ENCODE peak calls at places on chromosomes 3 and 15, in seven cellular contexts. X is IMR-90, L is OCI-LY7, C is tibial nerve, G is retinal pigment epithelial cell, V is fibroblast of pulmonary artery, Z is GM06990. K is an unnamed sample.

GRCh38 chr3:17954801-17955200 is 212.4 kb upstream of the TBC1D5 start:
- DNase-seq in X (no peak), V (no peak), G (no peak), Z (no peak), C (no peak), L (no peak), K (no peak)

GRCh38 chr15:51077565-51078153 is 17.0 kb downstream of the TNFAIP8L3 start:
- DNase-seq in V (peak), L (peak), Z (peak), C (peak), G (no peak), X (no peak), K (peak)

GRCh38 chr15:63593705-63594671 is 3.2 kb upstream of the FBXL22 start:
- DNase-seq in Z (no peak), C (no peak), L (no peak), X (no peak), G (no peak), V (no peak), K (no peak)

GRCh38 chr3:64440498-64440897 is 215.2 kb upstream of the PRICKLE2 start:
- DNase-seq in G (peak), C (peak), Z (no peak), V (peak), X (peak), L (no peak), K (no peak)

GRCh38 chr3:40969341-40969740 is 230.0 kb upstream of the CTNNB1 start:
- DNase-seq in Z (no peak), G (no peak), L (no peak), C (no peak), V (no peak), X (no peak), K (no peak)

GRCh38 chr3:113242091-113242581 is 30.8 kb downstream of the BOC start:
- DNase-seq in Z (no peak), C (no peak), X (peak), L (no peak), V (peak), G (no peak), K (no peak)

GRCh38 chr3:93867425-93867824 is 106.3 kb downstream of the PROS1 start:
- DNase-seq in G (no peak), L (no peak), X (no peak), V (no peak), Z (no peak), C (no peak), K (no peak)

GRCh38 chr3:77159182-77159581 is 119.3 kb downstream of the ROBO2 start:
- DNase-seq in C (no peak), L (no peak), G (no peak), X (no peak), V (no peak), Z (no peak), K (no peak)

GRCh38 chr15:22262613-22263020 is 182.3 kb downstream of the OR4M2 start:
- DNase-seq in X (no peak), L (peak), G (no peak), C (peak), Z (no peak), V (no peak), K (no peak)

GRCh38 chr15:31344824-31345605 is 18.4 kb downstream of the KLF13 start:
- DNase-seq in X (no peak), C (no peak), L (peak), V (no peak), G (no peak), Z (peak), K (no peak)

GRCh38 chr3:9947025-9947995 is 4.9 kb downstream of the PRRT3 start:
- DNase-seq in Z (no peak), X (peak), V (peak), G (no peak), C (peak), L (no peak), K (peak)

GRCh38 chr3:123876858-123877257 is 7.3 kb downstream of the MYLK start:
- DNase-seq in L (no peak), G (no peak), V (no peak), X (no peak), C (no peak), Z (no peak), K (no peak)

GRCh38 chr3:77039606-77040553 is at the start of gene ROBO2:
- DNase-seq in Z (no peak), V (peak), G (no peak), C (no peak), X (peak), L (no peak), K (peak)

GRCh38 chr15:75230524-75231371 is 27.4 kb upstream of the GOLGA6C start:
- DNase-seq in C (no peak), Z (no peak), V (no peak), X (no peak), L (no peak), G (no peak), K (peak)

GRCh38 chr3:122920986-122921385 is 106.6 kb downstream of the SEMA5B start:
- DNase-seq in L (no peak), X (no peak), C (no peak), Z (no peak), G (no peak), V (no peak), K (no peak)

GRCh38 chr3:187062526-187063177 is 76.6 kb downstream of the RPL39L start:
- DNase-seq in L (no peak), Z (no peak), G (peak), X (peak), C (no peak), V (peak), K (no peak)

GRCh38 chr3:187025254-187025655 is 94.9 kb downstream of the ST6GAL1 start:
- DNase-seq in V (no peak), X (no peak), L (peak), C (no peak), G (no peak), Z (no peak), K (no peak)

GRCh38 chr3:182621435-182622240 is 171.7 kb upstream of the ATP11B start:
- DNase-seq in Z (no peak), G (no peak), L (peak), X (no peak), V (no peak), C (no peak), K (no peak)

GRCh38 chr15:25410649-25411048 is 28.2 kb downstream of the UBE3A start:
- DNase-seq in L (no peak), X (peak), Z (no peak), C (no peak), V (peak), G (no peak), K (no peak)

GRCh38 chr3:3701949-3702348 is 97.3 kb upstream of the LRRN1 start:
- DNase-seq in L (no peak), C (no peak), Z (no peak), X (no peak), V (no peak), G (no peak), K (no peak)

GRCh38 chr15:90376789-90377188 is 11.3 kb upstream of the IQGAP1 start:
- DNase-seq in Z (no peak), C (no peak), L (peak), G (no peak), X (no peak), V (no peak), K (no peak)

GRCh38 chr3:18045296-18045880 is 303.0 kb upstream of the TBC1D5 start:
- DNase-seq in C (no peak), X (no peak), L (no peak), V (no peak), Z (no peak), G (no peak), K (no peak)

GRCh38 chr3:128011140-128011539 is 41.1 kb upstream of the SEC61A1 start:
- DNase-seq in L (peak), V (peak), X (peak), G (no peak), Z (no peak), C (no peak), K (peak)

GRCh38 chr3:71726106-71726505 is 904 bp upstream of the EIF4E3 start:
- DNase-seq in C (no peak), L (no peak), X (no peak), V (no peak), G (no peak), Z (no peak), K (no peak)

GRCh38 chr3:105458518-105459215 is 92.0 kb downstream of the ALCAM start:
- DNase-seq in X (peak), L (no peak), C (no peak), G (no peak), Z (no peak), V (peak), K (no peak)

GRCh38 chr3:150036780-150037179 is 66.1 kb upstream of the PFN2 start:
- DNase-seq in X (no peak), G (no peak), V (no peak), C (no peak), L (no peak), Z (no peak), K (no peak)
- TF ChIP-seq CTCF in X (no peak), G (no peak), V (no peak), C (no peak), L (no peak), Z (no peak), K (no peak)

GRCh38 chr15:87608238-87609028 is 648.1 kb downstream of the NTRK3 start:
- DNase-seq in C (no peak), Z (no peak), L (no peak), G (peak), V (no peak), X (no peak), K (no peak)

GRCh38 chr15:87610366-87610765 is 646.2 kb downstream of the NTRK3 start:
- DNase-seq in L (no peak), Z (no peak), V (peak), C (no peak), G (no peak), X (peak), K (no peak)

GRCh38 chr15:87604857-87605446 is 651.6 kb downstream of the NTRK3 start:
- DNase-seq in L (peak), V (peak), X (no peak), G (no peak), Z (no peak), C (no peak), K (peak)

GRCh38 chr15:87609474-87609873 is 647.1 kb downstream of the NTRK3 start:
- DNase-seq in X (peak), Z (no peak), C (no peak), G (peak), L (no peak), V (peak), K (no peak)

DNA sequence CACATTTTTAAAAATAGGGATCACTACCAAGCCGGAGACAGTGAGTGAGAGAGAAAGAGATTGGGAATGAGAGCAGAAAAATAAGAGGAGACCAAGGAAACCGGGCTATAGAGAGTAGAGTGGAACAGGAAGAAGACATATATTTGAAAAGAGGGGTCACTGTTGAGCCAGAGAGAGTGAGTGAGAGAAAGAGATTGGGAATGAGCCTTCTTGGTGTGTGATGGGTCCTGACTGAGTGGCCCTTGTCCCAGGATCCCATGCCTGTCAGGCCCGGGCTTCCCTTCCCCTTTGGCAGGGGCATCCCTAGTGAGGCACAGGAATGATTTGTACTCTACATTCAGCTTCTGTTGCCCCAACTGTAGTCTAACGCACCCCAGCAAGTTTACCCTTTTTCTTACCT is 646.6 kb downstream of the NTRK3 start:
- DNase-seq in L (no peak), Z (no peak), V (no peak), X (no peak), C (no peak), G (no peak), K (no peak)
- TF ChIP-seq CTCF in L (no peak), Z (no peak), V (no peak), X (no peak), C (no peak), G (no peak), K (no peak)

GRCh38 chr15:29123991-29124390 is 145.6 kb downstream of the NSMCE3 start:
- DNase-seq in G (no peak), L (no peak), C (no peak), Z (no peak), X (no peak), V (no peak), K (no peak)

GRCh38 chr15:29125382-29126207 is 144.0 kb downstream of the NSMCE3 start:
- DNase-seq in L (no peak), X (no peak), G (no peak), Z (no peak), C (no peak), V (no peak), K (no peak)

GRCh38 chr15:29126208-29126536 is 143.4 kb downstream of the NSMCE3 start:
- DNase-seq in L (no peak), C (no peak), G (no peak), V (no peak), Z (no peak), X (no peak), K (no peak)

GRCh38 chr15:29123171-29123570 is 146.5 kb downstream of the NSMCE3 start:
- DNase-seq in X (no peak), V (no peak), G (no peak), C (no peak), Z (no peak), L (no peak), K (no peak)

DNA sequence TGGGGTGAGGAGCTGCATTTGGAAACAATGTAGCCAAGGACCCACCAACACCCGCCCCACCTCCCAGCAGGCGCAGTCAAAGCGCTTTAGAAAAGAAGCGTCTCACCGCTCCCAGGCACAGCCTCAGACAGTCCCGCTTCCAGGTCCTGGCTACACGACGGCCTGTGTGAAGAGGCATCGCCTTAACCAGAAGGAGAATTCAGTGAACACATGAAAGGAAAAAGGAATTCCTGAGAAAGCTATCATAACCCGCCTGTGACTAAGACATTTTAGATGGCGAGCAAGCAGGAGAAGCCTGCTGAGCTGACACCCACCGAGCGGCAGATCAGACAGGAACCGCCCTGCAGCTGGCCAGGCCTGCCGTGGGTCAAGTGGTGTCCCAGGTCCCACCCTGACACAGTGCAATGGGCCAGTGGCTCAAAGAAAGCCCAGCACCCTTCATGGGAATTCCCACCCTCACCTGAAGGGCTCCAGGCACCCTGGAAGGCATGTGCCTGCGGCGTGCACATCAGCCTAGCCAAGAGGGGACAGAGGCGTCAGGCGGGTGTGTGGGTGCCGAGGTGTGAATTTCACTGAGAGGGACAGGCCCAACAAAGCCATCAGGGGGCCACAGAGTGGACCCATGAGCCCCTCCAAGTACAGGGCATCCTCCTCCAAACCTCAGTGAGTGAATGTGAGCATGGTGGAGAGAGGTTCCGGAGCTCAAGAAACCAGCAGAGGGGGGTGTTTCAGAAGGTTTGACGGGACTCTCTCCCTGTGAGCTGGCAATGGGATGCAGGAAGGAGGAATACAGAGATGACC is 144.8 kb downstream of the NSMCE3 start:
- DNase-seq in V (peak), Z (no peak), G (no peak), C (no peak), L (no peak), X (peak), K (no peak)
- TF ChIP-seq CTCF in V (peak), Z (no peak), G (peak), C (no peak), L (no peak), X (peak), K (no peak)

GRCh38 chr15:69801132-69801531 is 296.6 kb downstream of the TLE3 start:
- DNase-seq in C (no peak), Z (no peak), X (no peak), L (no peak), V (no peak), G (no peak), K (no peak)
- TF ChIP-seq CTCF in C (no peak), Z (no peak), X (no peak), L (no peak), V (no peak), G (no peak), K (no peak)

GRCh38 chr3:47380601-47381316 is at the start of gene PTPN23:
- DNase-seq in G (peak), C (peak), X (peak), Z (peak), L (peak), V (peak), K (peak)
- TF ChIP-seq CTCF in G (no peak), C (no peak), X (no peak), Z (no peak), L (no peak), V (no peak), K (no peak)

GRCh38 chr3:133083395-133083794 is 45.2 kb downstream of the TMEM108 start:
- DNase-seq in V (no peak), L (no peak), C (no peak), X (no peak), G (no peak), Z (no peak), K (no peak)
- TF ChIP-seq CTCF in V (no peak), L (no peak), C (no peak), X (no peak), G (no peak), Z (no peak), K (no peak)

DNA sequence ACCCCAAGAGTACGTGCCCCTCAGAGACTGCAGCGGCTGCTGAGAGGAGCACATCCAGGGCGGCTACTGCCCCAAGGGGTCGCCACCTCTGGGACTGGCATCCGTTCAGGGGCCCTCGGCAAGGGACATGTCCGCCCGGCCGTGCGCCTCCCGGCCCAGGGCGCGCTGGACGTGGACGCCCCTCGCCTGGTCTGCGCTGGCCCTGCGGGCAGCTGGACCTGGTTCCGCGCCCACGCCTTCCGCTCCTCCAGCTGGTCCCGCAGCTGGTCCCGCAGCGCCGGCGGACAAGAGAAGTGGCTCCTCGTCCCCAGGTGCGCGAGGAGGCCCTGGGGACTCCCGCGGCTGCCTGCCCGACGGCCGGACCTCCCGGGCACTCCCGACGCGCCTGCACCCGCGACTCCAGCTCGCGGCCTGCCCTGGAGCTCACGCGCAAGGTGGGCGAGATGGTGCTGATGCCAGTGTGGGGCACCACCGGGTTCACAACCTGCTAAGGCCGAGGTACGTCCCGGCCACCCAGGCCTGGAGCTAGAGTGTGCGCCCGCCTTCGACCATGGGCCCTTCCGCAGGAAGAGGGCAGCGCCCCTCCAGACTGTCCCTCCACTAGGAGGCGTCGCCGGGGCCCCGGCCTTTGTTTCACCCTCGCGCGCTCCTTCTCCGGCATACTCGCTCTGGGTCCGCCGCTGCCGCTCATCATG is 14.4 kb upstream of the GP9 start:
- DNase-seq in G (no peak), X (no peak), Z (no peak), V (no peak), L (no peak), C (no peak), K (no peak)
- TF ChIP-seq CTCF in G (peak), X (no peak), Z (no peak), V (no peak), L (no peak), C (no peak), K (no peak)

GRCh38 chr3:146331967-146332366 is 81.1 kb upstream of the PLSCR4 start:
- DNase-seq in X (no peak), V (no peak), Z (no peak), G (no peak), C (no peak), L (no peak), K (no peak)

GRCh38 chr3:146339262-146339808 is 88.4 kb upstream of the PLSCR4 start:
- DNase-seq in V (peak), L (no peak), X (no peak), G (no peak), C (no peak), Z (no peak), K (no peak)

GRCh38 chr3:146335386-146335785 is 84.5 kb upstream of the PLSCR4 start:
- DNase-seq in L (no peak), G (no peak), V (no peak), C (no peak), X (no peak), Z (no peak), K (no peak)

GRCh38 chr3:146337991-146338390 is 87.1 kb upstream of the PLSCR4 start:
- DNase-seq in Z (no peak), G (no peak), C (no peak), V (peak), L (no peak), X (no peak), K (no peak)

DNA sequence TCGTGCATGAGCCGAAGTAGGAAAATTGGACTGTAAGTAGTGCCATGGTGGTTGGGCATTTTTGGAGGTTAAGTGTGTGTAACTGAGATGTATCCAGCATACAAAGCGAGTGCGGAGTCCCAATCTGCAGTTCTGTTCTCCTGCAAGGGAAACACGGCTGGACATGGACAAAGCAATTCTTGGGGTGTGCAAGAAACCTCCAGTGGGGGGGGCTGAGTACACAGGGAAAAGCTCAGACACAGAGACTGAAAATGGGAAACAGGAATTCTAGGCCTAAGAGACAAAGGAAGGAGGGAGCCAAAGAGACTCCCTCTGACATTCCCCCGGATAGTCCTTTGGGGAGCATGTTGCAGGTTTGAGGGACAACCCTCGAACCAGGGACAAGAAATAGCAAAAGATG is 83.2 kb upstream of the PLSCR4 start:
- DNase-seq in C (peak), L (no peak), V (peak), Z (no peak), X (peak), G (no peak), K (no peak)
- TF ChIP-seq CTCF in C (peak), L (no peak), V (peak), Z (no peak), X (peak), G (no peak), K (no peak)

K was measured in neural crest cell.